ENCODE peak calls at places on chromosomes 12 and 14, in four cellular contexts. L, N, W and X are unnamed samples.

GRCh38 chr14:60356921-60357550 is 108.0 kb downstream of the PPM1A start:
- DNase-seq in W (no peak), N (no peak), L (no peak), X (no peak)

GRCh38 chr14:96038920-96039632 is at the start of gene C14orf132:
- DNase-seq in L (no peak), N (peak; percentile 65), W (peak; percentile 57), X (peak; percentile 59)

GRCh38 chr12:93128332-93128707 is 199.2 kb upstream of the EEA1 start:
- DNase-seq in L (no peak), W (no peak), N (no peak), X (no peak)

GRCh38 chr12:13128291-13129000 is 25.0 kb upstream of the GSG1 start:
- DNase-seq in L (no peak), N (no peak), W (peak; percentile 18), X (no peak)

GRCh38 chr14:67857778-67858350 is 38.3 kb downstream of the RAD51B start:
- DNase-seq in W (no peak), L (no peak), N (no peak), X (no peak)

GRCh38 chr14:100584056-100585031 is 2.9 kb downstream of the BEGAIN start:
- DNase-seq in W (no peak), N (no peak), L (no peak), X (no peak)

GRCh38 chr14:96268426-96269358 is 12.7 kb downstream of the BDKRB1 start:
- DNase-seq in N (no peak), L (no peak), W (peak; percentile 92), X (no peak)

GRCh38 chr14:95741051-95741490 is 27.1 kb upstream of the TCL1A start:
- DNase-seq in L (no peak), W (no peak), N (peak; percentile 64), X (no peak)

GRCh38 chr12:53380104-53380796 is at the start of gene SP1:
- DNase-seq in L (peak; percentile 59), N (peak; percentile 98), W (peak; percentile 85), X (peak; percentile 99)

DNA sequence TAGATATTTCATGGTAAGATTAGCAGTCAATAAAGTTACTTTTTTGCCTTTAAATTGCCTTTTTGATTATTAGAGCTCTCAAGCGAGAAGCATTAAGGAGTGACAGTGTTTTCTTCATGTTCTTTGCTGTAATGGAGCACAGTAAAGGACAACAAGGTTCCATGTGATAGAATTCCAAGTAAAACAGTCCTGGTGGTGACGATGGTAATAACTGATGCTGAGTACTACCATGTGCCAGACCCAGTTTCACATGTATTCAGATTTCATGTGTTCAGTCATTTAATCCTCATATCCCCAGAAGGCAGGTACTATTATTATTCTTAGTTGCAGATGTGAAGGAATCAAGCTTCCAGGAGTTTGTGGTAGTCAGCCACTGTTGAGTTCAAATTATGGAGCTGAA is 79.0 kb downstream of the FRMD6 start:
- DNase-seq in W (no peak), N (no peak), L (no peak), X (no peak)
- TF ChIP-seq CTCF in W (no peak), N (no peak), L (no peak), X (no peak)

DNA sequence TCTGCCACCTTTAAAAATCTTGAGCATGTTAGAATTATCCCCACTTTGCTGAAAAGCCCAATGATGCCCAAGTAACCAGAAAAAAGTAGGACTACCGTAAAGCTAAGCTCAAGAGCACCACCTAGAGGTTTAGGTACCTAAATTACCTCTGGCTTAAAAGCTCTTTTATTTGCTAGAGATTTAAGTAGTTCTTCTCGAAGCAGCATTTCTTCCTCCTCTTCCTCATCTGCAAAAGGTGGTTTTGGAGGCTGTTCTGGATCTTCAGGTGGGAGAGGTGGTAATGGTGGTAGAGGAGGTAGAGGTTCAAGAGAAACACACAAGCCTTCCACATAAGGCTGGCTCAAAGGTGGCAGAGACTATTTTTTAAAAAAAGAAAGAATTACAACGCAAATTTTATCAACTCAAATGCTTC is 26.9 kb downstream of the ZFC3H1 start:
- DNase-seq in W (peak; percentile 58), N (no peak), L (no peak), X (no peak)
- TF ChIP-seq CTCF in W (peak; percentile 82), N (peak; percentile 79), L (peak; percentile 41), X (peak; percentile 89)

GRCh38 chr12:118432812-118433540 is 56.6 kb downstream of the SUDS3 start:
- DNase-seq in W (peak; percentile 74), L (no peak), N (no peak), X (no peak)

GRCh38 chr12:118430516-118430915 is 54.2 kb downstream of the SUDS3 start:
- DNase-seq in L (no peak), W (peak; percentile 11), N (no peak), X (no peak)

GRCh38 chr12:118439068-118439467 is 62.7 kb downstream of the SUDS3 start:
- DNase-seq in N (no peak), W (no peak), L (no peak), X (no peak)

GRCh38 chr12:118436986-118437385 is 60.6 kb downstream of the SUDS3 start:
- DNase-seq in N (no peak), W (peak; percentile 86), L (no peak), X (no peak)

GRCh38 chr12:118436002-118436724 is 59.8 kb downstream of the SUDS3 start:
- DNase-seq in N (no peak), L (no peak), W (peak; percentile 11), X (no peak)
- TF ChIP-seq CTCF in N (no peak), L (no peak), W (peak; percentile 74), X (no peak)

DNA sequence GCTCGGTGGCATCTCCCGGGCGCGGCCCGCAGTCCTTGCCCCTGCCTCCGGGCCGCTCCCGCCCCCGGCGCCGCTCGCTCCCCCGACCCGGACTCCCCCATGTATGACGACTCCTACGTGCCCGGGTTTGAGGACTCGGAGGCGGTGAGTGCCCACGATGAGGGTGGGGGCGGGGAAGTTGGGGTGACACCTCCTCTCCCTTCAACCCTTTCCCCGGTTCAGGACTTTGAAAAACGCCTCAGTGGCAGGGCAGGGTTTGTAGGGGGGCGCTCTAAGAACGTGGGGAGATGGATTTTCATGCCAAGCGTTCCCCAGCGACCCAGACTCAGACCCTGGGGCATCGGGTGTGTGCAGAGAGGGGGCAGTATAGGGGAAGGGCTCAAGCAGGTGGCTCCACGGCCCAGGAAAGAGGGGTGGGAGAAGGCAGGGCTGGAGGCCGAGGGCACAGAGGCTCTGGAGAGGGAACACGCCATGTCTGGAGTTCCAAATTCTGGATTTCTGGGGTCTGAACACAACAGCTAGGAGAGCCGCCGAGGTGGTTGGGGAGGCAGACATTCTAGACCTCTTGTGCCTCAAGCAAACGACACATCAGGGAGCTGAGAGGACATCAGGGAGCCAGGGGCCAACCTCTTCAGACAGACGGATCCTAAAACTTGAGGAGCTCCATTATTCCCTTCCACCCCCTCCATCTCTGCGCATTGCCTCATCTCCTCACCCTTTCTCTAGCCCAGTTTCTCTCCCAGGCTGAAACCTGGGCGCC is 715 bp downstream of the CACNB3 start:
- DNase-seq in N (no peak), W (no peak), L (no peak), X (peak; percentile 38)
- TF ChIP-seq CTCF in N (no peak), W (peak; percentile 56), L (no peak), X (peak; percentile 19)

DNA sequence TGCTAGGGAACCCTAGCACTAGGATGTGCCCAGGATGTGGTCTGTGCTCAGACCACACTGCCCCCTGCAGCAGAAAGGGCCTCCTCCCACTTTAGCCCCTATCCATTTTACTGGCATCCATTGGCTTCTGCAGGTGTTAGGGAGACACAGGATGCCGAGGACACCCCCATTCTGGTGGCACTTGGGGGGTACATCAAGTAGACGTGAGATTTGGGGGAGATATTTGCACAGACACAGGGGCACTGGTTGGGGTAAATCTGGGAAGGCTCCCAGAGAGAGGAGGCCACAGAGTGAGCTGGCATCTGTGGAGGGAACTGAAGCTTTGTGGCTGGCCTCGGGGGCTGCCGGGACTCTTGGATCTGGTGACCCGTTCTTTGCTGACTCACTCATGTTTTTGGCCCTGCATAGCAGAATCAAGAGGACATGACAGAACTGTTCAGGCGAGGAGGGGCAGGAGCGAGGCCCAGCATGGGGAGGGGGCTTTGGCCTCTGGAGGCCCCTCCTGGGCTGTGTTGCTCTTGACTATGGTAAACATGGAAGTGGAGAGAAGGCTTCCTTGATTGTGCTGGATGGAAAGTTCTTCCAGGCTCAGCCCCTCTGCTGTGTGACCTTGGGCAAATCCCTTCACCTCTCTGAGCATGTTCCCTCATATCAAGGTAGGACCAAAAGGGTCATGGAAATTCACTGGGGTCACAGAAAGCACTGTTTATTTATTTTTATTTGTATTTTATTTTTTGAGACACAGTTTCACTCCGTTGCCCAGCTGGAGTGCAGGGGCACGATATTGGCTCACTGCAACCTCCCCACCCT is 1.8 kb downstream of the PLBD2 start:
- DNase-seq in L (no peak), W (peak; percentile 12), N (no peak), X (no peak)
- TF ChIP-seq CTCF in L (no peak), W (peak; percentile 53), N (no peak), X (no peak)

GRCh38 chr14:88770736-88771135 is 22.0 kb downstream of the EML5 start:
- DNase-seq in N (no peak), L (no peak), W (no peak), X (no peak)

DNA sequence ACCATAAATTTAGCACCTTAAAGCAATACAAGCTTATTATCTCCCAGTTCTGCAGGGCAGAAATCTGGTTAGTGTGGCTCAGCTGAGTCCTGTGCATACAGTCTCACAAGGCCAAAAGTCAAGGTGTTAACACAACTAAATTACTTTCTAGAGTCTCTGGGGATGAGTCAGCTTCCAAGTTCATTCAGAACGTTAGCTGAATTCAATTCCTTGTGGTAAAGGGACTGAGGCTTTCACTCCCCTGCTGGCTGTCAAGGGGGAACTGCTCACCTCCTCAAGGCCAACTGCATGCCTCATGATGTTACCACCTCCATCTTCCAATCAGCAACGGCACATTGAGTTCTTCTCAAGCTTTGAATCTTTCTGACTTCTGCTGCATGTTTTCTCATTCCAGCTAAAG is 27.6 kb downstream of the EML5 start:
- DNase-seq in N (no peak), L (no peak), W (peak; percentile 69), X (no peak)
- TF ChIP-seq CTCF in N (no peak), L (no peak), W (no peak), X (no peak)

GRCh38 chr12:71896171-71896570 is 42.5 kb upstream of the TPH2 start:
- DNase-seq in N (no peak), W (no peak), L (no peak), X (no peak)
- TF ChIP-seq CTCF in N (no peak), W (no peak), L (no peak), X (no peak)

DNA sequence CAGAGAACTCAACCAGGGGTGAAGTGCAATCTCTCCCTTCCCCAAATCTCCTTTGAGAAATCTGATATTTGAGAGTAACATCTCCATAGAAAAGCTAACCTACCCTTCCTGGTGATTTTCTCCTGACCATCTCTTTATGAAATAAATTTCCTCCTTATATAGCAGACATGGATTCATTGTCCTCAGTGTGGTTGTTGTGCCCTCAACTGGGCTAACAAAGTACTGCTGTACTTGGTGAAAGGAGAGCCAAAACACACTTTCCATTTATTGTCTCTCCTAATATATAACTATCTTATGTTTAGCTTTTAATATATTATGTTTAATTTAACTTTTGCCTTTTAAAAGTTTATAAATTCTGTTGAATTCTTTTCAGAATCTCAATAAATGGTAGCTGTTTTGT is 65.1 kb upstream of the SLCO1B1 start:
- DNase-seq in W (no peak), N (no peak), L (no peak), X (no peak)
- TF ChIP-seq CTCF in W (no peak), N (no peak), L (no peak), X (no peak)

DNA sequence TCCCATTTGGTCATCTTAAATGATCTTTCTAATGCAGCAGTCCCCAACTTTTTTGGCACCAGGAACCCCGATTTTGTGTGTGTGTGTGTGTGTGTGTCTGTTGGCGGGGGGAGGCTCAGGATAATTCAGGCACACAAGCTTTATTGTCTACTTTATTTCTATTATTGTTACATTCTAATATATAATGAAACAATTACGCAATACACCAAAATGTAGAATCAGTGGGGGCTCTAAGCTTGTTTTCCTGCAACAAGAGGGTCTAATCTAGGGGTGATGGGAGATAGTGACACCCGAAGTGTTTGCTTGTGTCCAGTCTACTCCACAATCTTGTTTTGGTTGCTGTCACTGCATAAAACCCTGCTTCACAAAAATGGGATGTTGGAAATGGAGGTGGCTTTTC is 621.1 kb upstream of the LRFN5 start:
- DNase-seq in W (no peak), L (no peak), N (no peak), X (no peak)
- TF ChIP-seq CTCF in W (no peak), L (no peak), N (no peak), X (no peak)